ENCODE peak calls at places on chromosomes 12 and 14, in five cellular contexts. C is MCF 10A, K is adrenal gland, L is frontal cortex, J is WERI-Rb-1. B is an unnamed sample.

GRCh38 chr14:20356422-20356821 is 13.0 kb downstream of the PARP2 start:
- DNase-seq in K (no peak), J (no peak), L (no peak), C (peak), B (no peak)

GRCh38 chr14:24438198-24439095 is 4.1 kb downstream of the SDR39U1 start:
- DNase-seq in L (no peak), C (no peak), K (no peak), J (no peak), B (no peak)

GRCh38 chr12:53065975-53066593 is 13.1 kb downstream of the SPRYD3 start:
- DNase-seq in C (peak), K (peak), J (peak), L (peak), B (peak)

GRCh38 chr12:113171543-113171942 is 13.7 kb downstream of the DDX54 start:
- DNase-seq in J (no peak), K (no peak), L (no peak), C (no peak), B (no peak)

GRCh38 chr14:39668449-39668848 is 236.2 kb upstream of the FBXO33 start:
- DNase-seq in J (no peak), C (peak), K (no peak), L (no peak), B (no peak)

GRCh38 chr12:50598321-50598862 is 93.6 kb downstream of the DIP2B start:
- DNase-seq in K (peak), L (peak), J (no peak), C (no peak), B (no peak)

GRCh38 chr12:133129368-133130037 is 571 bp downstream of the ZNF891 start:
- DNase-seq in K (peak), L (no peak), J (peak), C (no peak), B (peak)

GRCh38 chr14:106228541-106229158 is 702.3 kb downstream of the TMEM121 start:
- DNase-seq in L (no peak), K (no peak), C (no peak), J (no peak), B (no peak)

GRCh38 chr12:122874081-122874480 is 21.8 kb downstream of the VPS37B start:
- DNase-seq in C (no peak), J (no peak), K (peak), L (no peak), B (no peak)

GRCh38 chr12:3141339-3142321 is 64.5 kb downstream of the TSPAN9 start:
- DNase-seq in K (no peak), J (peak), L (no peak), C (no peak), B (no peak)

GRCh38 chr12:108831309-108831991 is 25.9 kb downstream of the SSH1 start:
- DNase-seq in J (no peak), L (no peak), K (no peak), C (no peak), B (no peak)

GRCh38 chr12:69894800-69895199 is 69.8 kb downstream of the MYRFL start:
- DNase-seq in J (no peak), L (no peak), K (no peak), C (no peak), B (no peak)

GRCh38 chr14:71289536-71289935 is 382.3 kb downstream of the PCNX1 start:
- DNase-seq in J (no peak), K (no peak), C (no peak), L (no peak), B (no peak)

GRCh38 chr12:8860165-8860961 is 37.9 kb downstream of the A2ML1 start:
- DNase-seq in C (peak), L (peak), J (peak), K (peak), B (no peak)

GRCh38 chr12:31584782-31585181 is 6.2 kb downstream of the DENND5B start:
- DNase-seq in C (no peak), K (no peak), L (no peak), J (no peak), B (no peak)

GRCh38 chr12:52847335-52848102 is 1.3 kb downstream of the KRT78 start:
- DNase-seq in K (no peak), C (peak), J (no peak), L (no peak), B (no peak)

GRCh38 chr12:11804130-11804529 is 154.7 kb downstream of the ETV6 start:
- DNase-seq in C (no peak), K (no peak), L (no peak), J (no peak), B (no peak)

GRCh38 chr14:68476212-68476964 is 316.5 kb downstream of the ZFP36L1 start:
- DNase-seq in C (peak), J (no peak), L (no peak), K (peak), B (peak)

GRCh38 chr12:6462234-6462995 is 8.1 kb downstream of the VAMP1 start:
- DNase-seq in C (no peak), K (no peak), L (no peak), J (no peak), B (no peak)

GRCh38 chr12:84756961-84757360 is 155.6 kb downstream of the SLC6A15 start:
- DNase-seq in C (no peak), J (no peak), L (no peak), K (no peak), B (no peak)

GRCh38 chr12:25615119-25615518 is 62.0 kb upstream of the LMNTD1 start:
- DNase-seq in J (no peak), L (no peak), K (peak), C (peak), B (no peak)

GRCh38 chr12:123949118-123949774 is 23.4 kb downstream of the CCDC92 start:
- DNase-seq in J (no peak), K (no peak), L (no peak), C (no peak), B (no peak)

GRCh38 chr12:120060196-120060595 is 56.4 kb downstream of the RAB35 start:
- DNase-seq in L (no peak), K (no peak), C (peak), J (no peak), B (no peak)

GRCh38 chr12:25830456-25830855 is 128.0 kb upstream of the RASSF8 start:
- DNase-seq in C (no peak), K (no peak), J (no peak), L (no peak), B (no peak)

GRCh38 chr12:97960741-97961608 is 498.4 kb downstream of the RMST start:
- DNase-seq in K (no peak), J (peak), L (no peak), C (peak), B (no peak)

GRCh38 chr12:108611884-108612415 is 14.1 kb upstream of the TMEM119 start:
- DNase-seq in C (peak), K (peak), J (peak), L (no peak), B (no peak)

GRCh38 chr14:52987514-52987913 is 36.7 kb upstream of the FERMT2 start:
- DNase-seq in J (no peak), K (no peak), L (no peak), C (no peak), B (no peak)

B was measured in right cardiac atrium.